ENCODE peak calls at places on chromosome 16, in eight cellular contexts. C, P, F, O, M, G, Z and S are unnamed samples.

GRCh38 chr16:77759821-77760220 is 28.5 kb upstream of the VAT1L start:
- DNase-seq in C (no peak), P (no peak), F (no peak), O (no peak), M (peak; percentile 13), G (no peak), Z (no peak), S (peak; percentile 24)

GRCh38 chr16:68069511-68070248 is 15.5 kb upstream of the NFATC3 start:
- DNase-seq in C (no peak), P (peak; percentile 63), F (no peak), O (no peak), M (no peak), G (no peak), Z (no peak), S (peak; percentile 40)

GRCh38 chr16:4369006-4369766 is 2.5 kb upstream of the VASN start:
- DNase-seq in C (no peak), P (no peak), F (no peak), O (no peak), M (peak; percentile 89), G (no peak), Z (no peak), S (no peak)

GRCh38 chr16:56848056-56848936 is 16.7 kb upstream of the SLC12A3 start:
- DNase-seq in C (no peak), P (no peak), F (no peak), O (peak; percentile 76), M (peak; percentile 83), G (no peak), Z (no peak), S (no peak)

GRCh38 chr16:58299757-58300349 is 5.0 kb upstream of the PRSS54 start:
- DNase-seq in C (peak; percentile 36), P (no peak), F (no peak), O (no peak), M (peak; percentile 23), G (no peak), Z (no peak), S (peak; percentile 37)

GRCh38 chr16:18958621-18959578 is 24.8 kb upstream of the TMC7 start:
- DNase-seq in C (no peak), P (no peak), F (no peak), O (peak; percentile 7), M (peak; percentile 30), G (no peak), Z (no peak), S (peak; percentile 48)

GRCh38 chr16:89193021-89193575 is 7.2 kb downstream of the SLC22A31 start:
- DNase-seq in C (no peak), P (peak; percentile 87), F (no peak), O (peak; percentile 75), M (peak; percentile 72), G (peak; percentile 66), Z (no peak), S (peak; percentile 65)

GRCh38 chr16:47058295-47059086 is 85.0 kb upstream of the DNAJA2 start:
- DNase-seq in C (no peak), P (no peak), F (no peak), O (no peak), M (no peak), G (peak; percentile 8), Z (no peak), S (no peak)

GRCh38 chr16:67248401-67249177 is at the start of gene SLC9A5:
- DNase-seq in C (peak; percentile 54), P (peak; percentile 54), F (no peak), O (no peak), M (peak; percentile 65), G (no peak), Z (no peak), S (no peak)

GRCh38 chr16:54180421-54181359 is 105.9 kb downstream of the IRX3 start:
- DNase-seq in C (no peak), P (no peak), F (no peak), O (no peak), M (no peak), G (no peak), Z (no peak), S (no peak)

GRCh38 chr16:21336231-21336630 is 58.1 kb upstream of the CRYM start:
- DNase-seq in C (no peak), P (no peak), F (no peak), O (no peak), M (peak; percentile 24), G (no peak), Z (no peak), S (no peak)

GRCh38 chr16:66510298-66510697 is 39.6 kb downstream of the TK2 start:
- DNase-seq in C (no peak), P (no peak), F (no peak), O (no peak), M (no peak), G (no peak), Z (no peak), S (no peak)

GRCh38 chr16:29809850-29810698 is 1.9 kb upstream of the PRRT2 start:
- DNase-seq in C (no peak), P (no peak), F (no peak), O (no peak), M (peak; percentile 54), G (no peak), Z (no peak), S (peak; percentile 28)

GRCh38 chr16:79415983-79416641 is 184.4 kb downstream of the MAF start:
- DNase-seq in C (no peak), P (no peak), F (no peak), O (no peak), M (no peak), G (no peak), Z (no peak), S (no peak)

GRCh38 chr16:50616386-50616785 is 64.7 kb downstream of the SNX20 start:
- DNase-seq in C (no peak), P (no peak), F (no peak), O (no peak), M (no peak), G (no peak), Z (no peak), S (peak; percentile 40)

GRCh38 chr16:86733526-86734254 is 155.3 kb downstream of the FOXL1 start:
- DNase-seq in C (no peak), P (no peak), F (no peak), O (no peak), M (peak; percentile 6), G (no peak), Z (no peak), S (no peak)

GRCh38 chr16:53779186-53779585 is 75.2 kb downstream of the FTO start:
- DNase-seq in C (no peak), P (no peak), F (no peak), O (no peak), M (no peak), G (peak; percentile 46), Z (no peak), S (no peak)

GRCh38 chr16:66325977-66326376 is 40.5 kb upstream of the CDH5 start:
- DNase-seq in C (no peak), P (no peak), F (no peak), O (no peak), M (no peak), G (no peak), Z (no peak), S (no peak)

GRCh38 chr16:72501739-72502653 is 330.0 kb upstream of the PMFBP1 start:
- DNase-seq in C (peak; percentile 80), P (no peak), F (no peak), O (peak; percentile 83), M (peak; percentile 79), G (peak; percentile 46), Z (peak; percentile 15), S (peak; percentile 45)

GRCh38 chr16:1665829-1666228 is 12.2 kb upstream of the JPT2 start:
- DNase-seq in C (no peak), P (no peak), F (no peak), O (no peak), M (no peak), G (no peak), Z (no peak), S (no peak)

GRCh38 chr16:27756206-27756970 is 206.4 kb downstream of the KATNIP start:
- DNase-seq in C (no peak), P (peak; percentile 10), F (no peak), O (no peak), M (no peak), G (no peak), Z (no peak), S (peak; percentile 72)

GRCh38 chr16:87536795-87537142 is 43.9 kb upstream of the ZCCHC14 start:
- DNase-seq in C (no peak), P (no peak), F (no peak), O (no peak), M (no peak), G (no peak), Z (no peak), S (no peak)

GRCh38 chr16:27703545-27703944 is 153.6 kb downstream of the KATNIP start:
- DNase-seq in C (no peak), P (no peak), F (no peak), O (peak; percentile 28), M (peak; percentile 37), G (peak; percentile 9), Z (no peak), S (no peak)

GRCh38 chr16:85461814-85462404 is 151.2 kb upstream of the GSE1 start:
- DNase-seq in C (no peak), P (peak; percentile 75), F (no peak), O (peak; percentile 43), M (peak; percentile 76), G (no peak), Z (no peak), S (no peak)

GRCh38 chr16:51129105-51129504 is 22.0 kb downstream of the SALL1 start:
- DNase-seq in C (no peak), P (no peak), F (no peak), O (peak; percentile 11), M (peak; percentile 35), G (no peak), Z (no peak), S (no peak)

GRCh38 chr16:67481561-67482259 is 753 bp upstream of the ATP6V0D1 start:
- DNase-seq in C (peak; percentile 70), P (peak; percentile 60), F (no peak), O (no peak), M (peak; percentile 60), G (no peak), Z (peak; percentile 51), S (peak; percentile 49)

GRCh38 chr16:80226499-80226898 is 314.3 kb upstream of the DYNLRB2 start:
- DNase-seq in C (no peak), P (no peak), F (no peak), O (no peak), M (no peak), G (no peak), Z (no peak), S (no peak)

GRCh38 chr16:29028457-29029167 is 43.8 kb downstream of the LAT start:
- DNase-seq in C (no peak), P (no peak), F (no peak), O (no peak), M (no peak), G (no peak), Z (no peak), S (no peak)

GRCh38 chr16:83393196-83393981 is 414.4 kb upstream of the HSBP1 start:
- DNase-seq in C (no peak), P (no peak), F (no peak), O (no peak), M (peak; percentile 59), G (no peak), Z (no peak), S (no peak)

GRCh38 chr16:56931253-56931768 is 631 bp upstream of the HERPUD1 start:
- DNase-seq in C (peak; percentile 79), P (no peak), F (no peak), O (no peak), M (peak; percentile 44), G (no peak), Z (no peak), S (peak; percentile 84)

GRCh38 chr16:15607700-15608396 is 35.1 kb downstream of the MARF1 start:
- DNase-seq in C (no peak), P (no peak), F (no peak), O (peak; percentile 77), M (peak; percentile 31), G (no peak), Z (no peak), S (peak; percentile 61)

GRCh38 chr16:59593256-59593655 is 859.1 kb upstream of the GOT2 start:
- DNase-seq in C (no peak), P (no peak), F (no peak), O (peak; percentile 50), M (peak; percentile 63), G (no peak), Z (no peak), S (peak; percentile 85)

GRCh38 chr16:85600078-85600477 is 13.0 kb upstream of the GSE1 start:
- DNase-seq in C (no peak), P (no peak), F (no peak), O (no peak), M (no peak), G (no peak), Z (no peak), S (no peak)

GRCh38 chr16:83354015-83354414 is 453.8 kb upstream of the HSBP1 start:
- DNase-seq in C (peak; percentile 4), P (no peak), F (no peak), O (no peak), M (no peak), G (no peak), Z (no peak), S (no peak)